ENCODE peak calls at places on chromosomes 11 and 22, in seven cellular contexts. F is IMR-90, I is HepG2, A is GM12878, M is SK-N-SH, L is H1, Z is K562. E is an unnamed sample.
A peak's percentile ranks its signal among the peaks of the same experiment; 100 is the strongest.

GRCh38 chr11:28871090-28871489 is 762.9 kb downstream of the METTL15 start:
- DNase-seq in I (no peak), F (no peak), M (no peak), L (no peak), A (no peak), Z (no peak), E (no peak)

GRCh38 chr22:47328550-47329243 is 566.2 kb downstream of the TBC1D22A start:
- DNase-seq in Z (peak; percentile 40), M (peak; percentile 34), I (peak; percentile 5), L (no peak), F (peak; percentile 96), A (no peak), E (peak; percentile 95)

GRCh38 chr11:86067230-86068137 is 1.4 kb downstream of the PICALM start:
- DNase-seq in F (no peak), Z (peak; percentile 67), A (no peak), M (no peak), L (no peak), I (peak; percentile 83), E (no peak)

GRCh38 chr11:96038046-96038445 is 114.1 kb upstream of the MTMR2 start:
- DNase-seq in A (no peak), M (no peak), L (no peak), I (no peak), F (no peak), Z (no peak), E (no peak)

GRCh38 chr22:50627914-50628542 is at the start of gene ARSA:
- DNase-seq in M (peak; percentile 95), Z (peak; percentile 82), I (peak; percentile 70), A (peak; percentile 11), F (peak; percentile 81), L (peak; percentile 77), E (no peak)

GRCh38 chr22:32579533-32580220 is 105.1 kb downstream of the FBXO7 start:
- DNase-seq in I (peak; percentile 50), L (no peak), F (peak; percentile 69), A (no peak), Z (no peak), M (no peak), E (no peak)

GRCh38 chr22:19800306-19800705 is 39.7 kb downstream of the TBX1 start:
- DNase-seq in A (no peak), I (no peak), M (no peak), L (no peak), Z (no peak), F (no peak), E (no peak)

GRCh38 chr11:130600139-130600538 is 151.7 kb downstream of the ADAMTS15 start:
- DNase-seq in I (no peak), M (no peak), A (no peak), F (peak; percentile 64), Z (no peak), L (no peak), E (no peak)

GRCh38 chr11:61752117-61752924 is at the start of gene MYRF:
- DNase-seq in F (peak; percentile 14), A (no peak), Z (peak; percentile 82), I (no peak), L (peak; percentile 88), M (peak; percentile 95), E (no peak)

GRCh38 chr11:86374586-86374985 is at the start of gene CCDC81:
- DNase-seq in M (no peak), L (peak; percentile 82), F (no peak), Z (no peak), A (no peak), I (no peak), E (no peak)

GRCh38 chr22:30889268-30889995 is 79.1 kb downstream of the MORC2 start:
- DNase-seq in I (no peak), F (no peak), L (no peak), M (peak; percentile 12), Z (no peak), A (no peak), E (no peak)

GRCh38 chr11:112279901-112280267 is 19.2 kb upstream of the PLET1 start:
- DNase-seq in Z (peak; percentile 80), I (peak; percentile 30), L (peak; percentile 89), F (peak; percentile 43), A (peak; percentile 17), M (peak; percentile 84), E (no peak)

GRCh38 chr11:17742019-17742418 is 7.4 kb downstream of the KCNC1 start:
- DNase-seq in M (no peak), F (no peak), I (no peak), Z (no peak), A (no peak), L (no peak), E (no peak)

GRCh38 chr11:118856314-118856713 is 27.4 kb upstream of the CXCR5 start:
- DNase-seq in I (no peak), Z (no peak), F (no peak), M (no peak), A (no peak), L (no peak), E (no peak)

GRCh38 chr11:75339685-75340409 is 11.6 kb downstream of the ARRB1 start:
- DNase-seq in F (no peak), Z (no peak), M (no peak), A (peak; percentile 43), I (no peak), L (no peak), E (no peak)

GRCh38 chr11:75342231-75342918 is 9.1 kb downstream of the ARRB1 start:
- DNase-seq in I (no peak), Z (no peak), A (no peak), F (no peak), M (no peak), L (no peak), E (no peak)

GRCh38 chr11:75344186-75344585 is 7.3 kb downstream of the ARRB1 start:
- DNase-seq in F (no peak), I (no peak), L (no peak), Z (no peak), A (no peak), M (no peak), E (no peak)

GRCh38 chr11:75342966-75343870 is 8.2 kb downstream of the ARRB1 start:
- DNase-seq in A (no peak), F (peak; percentile 65), I (peak; percentile 95), M (no peak), Z (peak; percentile 64), L (no peak), E (no peak)

GRCh38 chr11:75341583-75341982 is 9.9 kb downstream of the ARRB1 start:
- DNase-seq in Z (no peak), L (no peak), I (no peak), A (no peak), F (no peak), M (no peak), E (no peak)
- H3K9ac ChIP-seq in Z (peak overlapping the region; percentile 77), L (no peak overlapping the region), I (no peak overlapping the region), A (no peak overlapping the region), F (no peak overlapping the region), M (no peak overlapping the region), E (no peak overlapping the region)

GRCh38 chr11:116910378-116910777 is 73.0 kb upstream of the APOA1 start:
- DNase-seq in L (no peak), Z (no peak), M (no peak), I (no peak), A (no peak), F (peak; percentile 48), E (no peak)
- H3K27ac ChIP-seq in L (no peak overlapping the region), Z (peak overlapping the region; percentile 8), M (no peak overlapping the region), I (peak overlapping the region; percentile 16), A (no peak overlapping the region), F (no peak overlapping the region), E (no peak overlapping the region)

DNA sequence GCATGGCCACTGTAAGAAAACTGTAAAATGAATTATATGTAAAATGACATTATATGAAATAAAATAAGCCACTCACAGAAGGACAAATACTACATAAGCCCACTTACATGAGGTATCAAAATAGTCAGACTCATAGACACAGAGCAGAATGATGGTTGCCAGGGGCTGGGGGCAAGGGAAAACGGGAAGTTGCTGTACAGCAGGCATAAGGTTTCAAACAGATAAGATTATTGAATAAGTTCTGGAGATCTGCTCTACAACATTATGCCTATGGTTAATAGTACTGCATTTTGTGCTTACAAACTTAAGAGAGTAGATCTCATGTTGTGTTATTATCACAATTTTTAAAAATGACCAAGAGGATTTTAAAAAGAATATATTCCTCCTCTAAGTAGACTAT is 32.7 kb upstream of the HEPHL1 start:
- DNase-seq in L (no peak), A (no peak), Z (peak; percentile 55), M (no peak), F (no peak), I (no peak), E (no peak)
- TF ChIP-seq RAD21 in L (no peak), A (no peak), Z (no peak), M (no peak), F (no peak), I (no peak), E (no peak)

DNA sequence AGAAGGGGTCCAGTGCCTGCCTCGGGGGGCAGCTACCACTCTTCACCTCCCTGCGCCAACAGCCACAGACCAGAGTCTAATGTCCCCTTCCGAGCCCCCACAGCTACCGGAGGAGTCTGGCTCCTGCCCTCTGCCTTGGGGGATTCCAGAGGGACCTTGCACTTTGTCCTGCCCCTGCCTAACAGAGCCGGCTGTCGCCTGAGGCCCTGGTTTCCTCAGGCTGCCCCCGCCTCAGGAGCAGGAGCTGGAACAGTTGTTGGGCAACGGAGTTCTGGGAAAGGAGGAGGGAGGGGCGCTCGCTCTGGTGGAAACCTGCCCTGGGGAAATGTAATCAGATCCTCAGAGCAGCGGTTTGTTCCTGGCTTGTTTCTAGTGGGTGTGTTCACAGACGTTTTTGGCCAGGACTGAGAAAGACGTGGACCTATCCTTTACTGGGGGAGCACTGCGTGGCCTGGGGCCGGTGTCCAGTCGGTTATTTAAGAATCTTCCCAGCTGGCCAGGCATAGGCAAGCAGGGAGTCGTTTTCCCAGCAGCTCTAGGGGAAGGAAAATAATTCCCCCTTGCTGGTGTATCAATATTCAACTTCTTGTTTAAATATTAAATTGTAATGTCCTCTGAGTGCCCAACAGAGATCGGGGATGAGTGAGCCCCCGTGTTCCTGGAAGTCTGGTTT is 32.3 kb downstream of the A4GALT start:
- DNase-seq in F (peak; percentile 93), L (no peak), Z (peak; percentile 45), I (peak; percentile 57), A (no peak), M (peak; percentile 45), E (no peak)
- H3K9ac ChIP-seq in F (peak overlapping the region; percentile 40), L (no peak overlapping the region), Z (no peak overlapping the region), I (peak overlapping the region; percentile 41), A (no peak overlapping the region), M (no peak overlapping the region), E (no peak overlapping the region)